ENCODE peak calls at places on chromosomes 3 and 15, in ten cellular contexts. One of them, this sample, is unnamed. For H3K9me3, the result is how much of the 10 kb centered on the place peaks cover.

GRCh38 chr15:65409284-65409631 is 13.5 kb downstream of the IGDCC4 start:
- DNase-seq in HepG2: peak
- DNase-seq in colonic mucosa: no peak
- DNase-seq in cardiac muscle cell: peak
- DNase-seq in psoas muscle: no peak
- DNase-seq in GM12878: no peak
- DNase-seq in CD8-positive, alpha-beta T cell: no peak
- DNase-seq in BE2C: no peak
- DNase-seq in GM23248: peak
- DNase-seq in hepatocyte: no peak
- DNase-seq in this sample: no peak

GRCh38 chr15:92879949-92880725 is 20.0 kb upstream of the CHD2 start:
- DNase-seq in colonic mucosa: no peak
- DNase-seq in GM23248: no peak
- DNase-seq in CD8-positive, alpha-beta T cell: peak
- DNase-seq in GM12878: no peak
- DNase-seq in HepG2: no peak
- DNase-seq in hepatocyte: no peak
- DNase-seq in psoas muscle: no peak
- DNase-seq in BE2C: no peak
- DNase-seq in cardiac muscle cell: no peak
- DNase-seq in this sample: no peak

GRCh38 chr3:168824107-168824506 is 728.4 kb upstream of the GOLIM4 start:
- DNase-seq in GM23248: no peak
- DNase-seq in colonic mucosa: no peak
- DNase-seq in psoas muscle: no peak
- DNase-seq in hepatocyte: no peak
- DNase-seq in GM12878: no peak
- DNase-seq in CD8-positive, alpha-beta T cell: no peak
- DNase-seq in cardiac muscle cell: no peak
- DNase-seq in BE2C: no peak
- DNase-seq in HepG2: peak
- DNase-seq in this sample: no peak

GRCh38 chr3:141462176-141462859 is 24.5 kb upstream of the RASA2 start:
- DNase-seq in hepatocyte: no peak
- DNase-seq in cardiac muscle cell: no peak
- DNase-seq in psoas muscle: no peak
- DNase-seq in HepG2: no peak
- DNase-seq in GM12878: no peak
- DNase-seq in colonic mucosa: no peak
- DNase-seq in GM23248: no peak
- DNase-seq in BE2C: no peak
- DNase-seq in CD8-positive, alpha-beta T cell: no peak
- DNase-seq in this sample: no peak

GRCh38 chr3:156516284-156516683 is 38.6 kb downstream of the SSR3 start:
- DNase-seq in GM23248: no peak
- DNase-seq in HepG2: no peak
- DNase-seq in CD8-positive, alpha-beta T cell: no peak
- DNase-seq in cardiac muscle cell: no peak
- DNase-seq in colonic mucosa: no peak
- DNase-seq in GM12878: no peak
- DNase-seq in hepatocyte: no peak
- DNase-seq in BE2C: peak
- DNase-seq in psoas muscle: peak
- DNase-seq in this sample: no peak

GRCh38 chr15:94582368-94582767 is 351.0 kb downstream of the MCTP2 start:
- DNase-seq in colonic mucosa: peak
- DNase-seq in CD8-positive, alpha-beta T cell: no peak
- DNase-seq in psoas muscle: no peak
- DNase-seq in hepatocyte: peak
- DNase-seq in GM23248: peak
- DNase-seq in cardiac muscle cell: peak
- DNase-seq in HepG2: peak
- DNase-seq in BE2C: peak
- DNase-seq in GM12878: peak
- DNase-seq in this sample: no peak

GRCh38 chr3:36494461-36495109 is 114.3 kb downstream of the STAC start:
- DNase-seq in colonic mucosa: peak
- DNase-seq in CD8-positive, alpha-beta T cell: no peak
- DNase-seq in GM12878: no peak
- DNase-seq in HepG2: no peak
- DNase-seq in cardiac muscle cell: peak
- DNase-seq in BE2C: no peak
- DNase-seq in psoas muscle: peak
- DNase-seq in GM23248: peak
- DNase-seq in hepatocyte: peak
- DNase-seq in this sample: no peak

GRCh38 chr15:67937153-67937761 is 97.4 kb upstream of the RNU6-1 start:
- DNase-seq in hepatocyte: no peak
- DNase-seq in BE2C: peak
- DNase-seq in GM12878: no peak
- DNase-seq in GM23248: no peak
- DNase-seq in colonic mucosa: no peak
- DNase-seq in HepG2: no peak
- DNase-seq in psoas muscle: no peak
- DNase-seq in CD8-positive, alpha-beta T cell: no peak
- DNase-seq in cardiac muscle cell: no peak
- DNase-seq in this sample: no peak

GRCh38 chr3:194130211-194130610 is 5.7 kb upstream of the HES1 start:
- DNase-seq in HepG2: no peak
- DNase-seq in colonic mucosa: no peak
- DNase-seq in GM12878: no peak
- DNase-seq in CD8-positive, alpha-beta T cell: no peak
- DNase-seq in BE2C: no peak
- DNase-seq in GM23248: no peak
- DNase-seq in psoas muscle: no peak
- DNase-seq in hepatocyte: no peak
- DNase-seq in cardiac muscle cell: no peak
- DNase-seq in this sample: no peak

GRCh38 chr15:60358935-60359672 is 38.7 kb downstream of the ANXA2 start:
- DNase-seq in CD8-positive, alpha-beta T cell: no peak
- DNase-seq in cardiac muscle cell: peak
- DNase-seq in GM12878: no peak
- DNase-seq in GM23248: peak
- DNase-seq in BE2C: peak
- DNase-seq in hepatocyte: no peak
- DNase-seq in psoas muscle: no peak
- DNase-seq in colonic mucosa: no peak
- DNase-seq in HepG2: no peak
- DNase-seq in this sample: no peak

GRCh38 chr3:179772297-179772696 is 119.5 kb downstream of the USP13 start:
- DNase-seq in hepatocyte: no peak
- DNase-seq in GM23248: no peak
- DNase-seq in HepG2: no peak
- DNase-seq in BE2C: no peak
- DNase-seq in CD8-positive, alpha-beta T cell: no peak
- DNase-seq in GM12878: no peak
- DNase-seq in psoas muscle: no peak
- DNase-seq in colonic mucosa: no peak
- DNase-seq in cardiac muscle cell: no peak
- DNase-seq in this sample: no peak

GRCh38 chr3:43364926-43365325 is 78.6 kb downstream of the SNRK start:
- DNase-seq in colonic mucosa: no peak
- DNase-seq in BE2C: no peak
- DNase-seq in cardiac muscle cell: no peak
- DNase-seq in GM23248: no peak
- DNase-seq in psoas muscle: no peak
- DNase-seq in HepG2: no peak
- DNase-seq in CD8-positive, alpha-beta T cell: no peak
- DNase-seq in GM12878: no peak
- DNase-seq in hepatocyte: no peak
- DNase-seq in this sample: no peak

GRCh38 chr3:115293321-115293720 is 146.2 kb upstream of the ZBTB20 start:
- DNase-seq in GM12878: no peak
- DNase-seq in psoas muscle: no peak
- DNase-seq in CD8-positive, alpha-beta T cell: no peak
- DNase-seq in BE2C: no peak
- DNase-seq in cardiac muscle cell: no peak
- DNase-seq in HepG2: no peak
- DNase-seq in GM23248: peak
- DNase-seq in colonic mucosa: no peak
- DNase-seq in hepatocyte: no peak
- DNase-seq in this sample: no peak

GRCh38 chr3:127672429-127673190 is at the start of gene ABTB1:
- DNase-seq in CD8-positive, alpha-beta T cell: peak
- DNase-seq in colonic mucosa: peak
- DNase-seq in cardiac muscle cell: peak
- DNase-seq in HepG2: peak
- DNase-seq in hepatocyte: peak
- DNase-seq in GM12878: no peak
- DNase-seq in BE2C: peak
- DNase-seq in GM23248: peak
- DNase-seq in psoas muscle: peak
- DNase-seq in this sample: peak

GRCh38 chr3:159480046-159480445 is 508.6 kb upstream of the IL12A start:
- DNase-seq in CD8-positive, alpha-beta T cell: no peak
- DNase-seq in colonic mucosa: no peak
- DNase-seq in GM23248: no peak
- DNase-seq in cardiac muscle cell: no peak
- DNase-seq in hepatocyte: no peak
- DNase-seq in psoas muscle: no peak
- DNase-seq in HepG2: no peak
- DNase-seq in GM12878: no peak
- DNase-seq in BE2C: no peak
- DNase-seq in this sample: no peak

GRCh38 chr15:53835309-53835708 is 75.8 kb upstream of the WDR72 start:
- DNase-seq in colonic mucosa: no peak
- DNase-seq in cardiac muscle cell: no peak
- DNase-seq in HepG2: no peak
- DNase-seq in hepatocyte: peak
- DNase-seq in GM12878: no peak
- DNase-seq in CD8-positive, alpha-beta T cell: no peak
- DNase-seq in psoas muscle: no peak
- DNase-seq in GM23248: no peak
- DNase-seq in BE2C: no peak
- DNase-seq in this sample: no peak

GRCh38 chr15:45457215-45457614 is 65.3 kb downstream of the SLC30A4 start:
- DNase-seq in psoas muscle: no peak
- DNase-seq in GM12878: no peak
- DNase-seq in HepG2: no peak
- DNase-seq in hepatocyte: no peak
- DNase-seq in GM23248: peak
- DNase-seq in BE2C: no peak
- DNase-seq in CD8-positive, alpha-beta T cell: no peak
- DNase-seq in colonic mucosa: no peak
- DNase-seq in cardiac muscle cell: no peak
- DNase-seq in this sample: no peak
- H3K9me3 ChIP-seq in psoas muscle: under half
- H3K9me3 ChIP-seq in GM12878: under half
- H3K9me3 ChIP-seq in HepG2: under half
- H3K9me3 ChIP-seq in hepatocyte: under half
- H3K9me3 ChIP-seq in GM23248: under half
- H3K9me3 ChIP-seq in BE2C: under half
- H3K9me3 ChIP-seq in CD8-positive, alpha-beta T cell: under half
- H3K9me3 ChIP-seq in colonic mucosa: under half
- H3K9me3 ChIP-seq in cardiac muscle cell: under half
- H3K9me3 ChIP-seq in this sample: under half

DNA sequence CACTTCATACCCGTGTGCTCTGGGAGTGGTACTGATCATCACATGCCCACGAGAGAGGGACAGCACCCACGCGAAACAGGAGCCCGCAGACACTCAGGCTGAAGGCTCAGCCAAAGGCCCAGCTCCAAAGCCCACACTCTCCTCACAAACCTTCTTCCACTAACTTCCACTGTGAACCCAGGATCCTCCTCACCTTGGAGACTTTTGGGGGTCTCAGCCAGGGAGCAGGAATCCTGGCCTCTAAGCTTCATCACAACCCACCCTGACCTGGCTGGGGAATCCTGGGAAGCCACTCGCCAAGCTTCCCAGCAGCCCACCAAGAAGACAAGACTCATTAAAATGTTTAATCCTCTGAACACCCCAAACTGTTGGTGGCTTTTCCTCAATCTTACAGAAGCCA is 421.2 kb downstream of the OCA2 start:
- DNase-seq in cardiac muscle cell: no peak
- DNase-seq in CD8-positive, alpha-beta T cell: no peak
- DNase-seq in GM23248: no peak
- DNase-seq in HepG2: no peak
- DNase-seq in psoas muscle: no peak
- DNase-seq in GM12878: no peak
- DNase-seq in hepatocyte: no peak
- DNase-seq in colonic mucosa: no peak
- DNase-seq in BE2C: no peak
- DNase-seq in this sample: no peak
- H3K9me3 ChIP-seq in cardiac muscle cell: under half
- H3K9me3 ChIP-seq in CD8-positive, alpha-beta T cell: under half
- H3K9me3 ChIP-seq in GM23248: under half
- H3K9me3 ChIP-seq in HepG2: under half
- H3K9me3 ChIP-seq in psoas muscle: under half
- H3K9me3 ChIP-seq in GM12878: under half
- H3K9me3 ChIP-seq in hepatocyte: under half
- H3K9me3 ChIP-seq in colonic mucosa: under half
- H3K9me3 ChIP-seq in BE2C: under half
- H3K9me3 ChIP-seq in this sample: under half

DNA sequence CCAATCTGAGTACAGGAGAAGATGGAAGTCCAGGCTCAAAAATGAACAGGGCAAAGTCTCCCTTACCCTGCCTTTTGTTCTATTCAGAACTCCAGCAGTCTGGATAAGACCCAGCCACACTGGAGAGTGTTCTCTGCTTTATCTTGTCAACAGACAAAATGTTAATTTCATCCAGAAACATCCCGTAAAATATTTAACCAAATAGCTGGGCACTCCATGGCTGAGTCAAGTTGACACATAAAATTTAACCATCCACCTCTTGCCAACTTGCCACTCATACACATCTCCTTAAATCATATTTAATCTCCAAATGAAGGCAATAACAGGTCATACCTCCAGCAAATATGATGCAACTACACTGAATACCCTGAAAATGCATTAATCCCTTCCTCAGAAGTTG is 33.6 kb downstream of the MKRN3 start:
- DNase-seq in BE2C: no peak
- DNase-seq in HepG2: no peak
- DNase-seq in GM23248: no peak
- DNase-seq in cardiac muscle cell: no peak
- DNase-seq in colonic mucosa: no peak
- DNase-seq in CD8-positive, alpha-beta T cell: no peak
- DNase-seq in psoas muscle: no peak
- DNase-seq in hepatocyte: no peak
- DNase-seq in GM12878: no peak
- DNase-seq in this sample: no peak
- H3K9me3 ChIP-seq in BE2C: under half
- H3K9me3 ChIP-seq in HepG2: under half
- H3K9me3 ChIP-seq in GM23248: under half
- H3K9me3 ChIP-seq in cardiac muscle cell: under half
- H3K9me3 ChIP-seq in colonic mucosa: under half
- H3K9me3 ChIP-seq in CD8-positive, alpha-beta T cell: under half
- H3K9me3 ChIP-seq in psoas muscle: under half
- H3K9me3 ChIP-seq in hepatocyte: under half
- H3K9me3 ChIP-seq in GM12878: under half
- H3K9me3 ChIP-seq in this sample: under half

GRCh38 chr15:27438403-27439375 is 467.7 kb downstream of the GABRG3 start:
- DNase-seq in psoas muscle: no peak
- DNase-seq in cardiac muscle cell: peak
- DNase-seq in HepG2: no peak
- DNase-seq in hepatocyte: no peak
- DNase-seq in colonic mucosa: no peak
- DNase-seq in GM23248: peak
- DNase-seq in CD8-positive, alpha-beta T cell: no peak
- DNase-seq in BE2C: no peak
- DNase-seq in GM12878: no peak
- DNase-seq in this sample: no peak
- H3K9me3 ChIP-seq in psoas muscle: under half
- H3K9me3 ChIP-seq in cardiac muscle cell: under half
- H3K9me3 ChIP-seq in HepG2: half or more
- H3K9me3 ChIP-seq in hepatocyte: under half
- H3K9me3 ChIP-seq in colonic mucosa: under half
- H3K9me3 ChIP-seq in GM23248: under half
- H3K9me3 ChIP-seq in CD8-positive, alpha-beta T cell: under half
- H3K9me3 ChIP-seq in BE2C: under half
- H3K9me3 ChIP-seq in GM12878: under half
- H3K9me3 ChIP-seq in this sample: under half